ENCODE peak calls at places on chromosomes 7 and 10, in ten cellular contexts. D, Q, R, B, N, V, P, J, W and Y are unnamed samples.

GRCh38 chr7:116021237-116021636 is 9.3 kb downstream of the TFEC start:
- DNase-seq in W (no peak), N (no peak), Q (no peak), R (no peak), B (no peak), J (no peak), D (no peak), P (no peak), V (no peak), Y (no peak)

GRCh38 chr7:90251304-90251635 is 6.3 kb downstream of the CFAP69 start:
- DNase-seq in V (no peak), Q (no peak), W (no peak), D (peak; percentile 13), B (no peak), J (no peak), R (no peak), P (no peak), N (no peak), Y (no peak)

GRCh38 chr10:110944997-110945396 is 25.6 kb downstream of the SHOC2 start:
- DNase-seq in B (peak; percentile 23), V (peak; percentile 60), N (no peak), R (no peak), J (no peak), Q (no peak), P (no peak), D (no peak), W (no peak), Y (no peak)

GRCh38 chr7:71694678-71695077 is 562.7 kb downstream of the GALNT17 start:
- DNase-seq in J (no peak), B (no peak), R (no peak), V (no peak), P (no peak), D (no peak), W (no peak), N (no peak), Q (no peak), Y (no peak)

GRCh38 chr10:79445217-79445707 is at the start of gene ZCCHC24:
- DNase-seq in D (peak; percentile 38), P (no peak), V (peak; percentile 46), W (peak; percentile 14), N (no peak), B (peak; percentile 41), R (no peak), J (no peak), Q (peak; percentile 57), Y (peak; percentile 63)

GRCh38 chr7:36129048-36129534 is 24.0 kb upstream of the EEPD1 start:
- DNase-seq in P (no peak), B (peak; percentile 15), W (no peak), Q (peak; percentile 77), D (peak; percentile 36), V (peak; percentile 64), N (no peak), J (no peak), R (no peak), Y (no peak)

GRCh38 chr10:80204801-80205477 is 398 bp downstream of the ANXA11 start:
- DNase-seq in B (peak; percentile 60), D (no peak), P (no peak), J (peak; percentile 68), V (no peak), Q (peak; percentile 52), W (no peak), R (no peak), N (no peak), Y (peak; percentile 62)

GRCh38 chr10:72239409-72239808 is 23.3 kb upstream of the ASCC1 start:
- DNase-seq in R (no peak), V (no peak), J (no peak), W (no peak), D (no peak), Q (no peak), N (no peak), P (no peak), B (no peak), Y (no peak)

GRCh38 chr7:45601094-45601493 is 26.9 kb downstream of the ADCY1 start:
- DNase-seq in P (no peak), J (no peak), B (no peak), Q (no peak), R (no peak), V (no peak), N (no peak), W (no peak), D (no peak), Y (no peak)

GRCh38 chr10:76942556-76943416 is 694.8 kb downstream of the KCNMA1 start:
- DNase-seq in D (peak; percentile 66), J (no peak), R (no peak), W (no peak), Q (no peak), B (no peak), V (no peak), P (no peak), N (no peak), Y (no peak)

GRCh38 chr10:44902838-44903545 is 8.1 kb upstream of the TMEM72 start:
- DNase-seq in R (no peak), D (no peak), P (no peak), N (no peak), Q (no peak), V (no peak), J (no peak), W (no peak), B (no peak), Y (no peak)

GRCh38 chr10:81216949-81217348 is 658.0 kb upstream of the NRG3 start:
- DNase-seq in N (no peak), V (no peak), W (no peak), D (no peak), Q (no peak), R (no peak), J (no peak), B (no peak), P (no peak), Y (no peak)

GRCh38 chr10:2962194-2962593 is 105.2 kb upstream of the PFKP start:
- DNase-seq in B (no peak), W (no peak), R (no peak), Q (no peak), J (no peak), V (no peak), D (no peak), N (no peak), P (no peak), Y (no peak)

GRCh38 chr7:111474723-111475418 is 87.4 kb downstream of the IMMP2L start:
- DNase-seq in Q (no peak), P (no peak), W (no peak), R (no peak), B (no peak), V (no peak), J (no peak), D (no peak), N (no peak), Y (no peak)

GRCh38 chr7:32680259-32681173 is 185.2 kb downstream of the AVL9 start:
- DNase-seq in V (peak; percentile 55), Q (no peak), D (peak; percentile 46), W (no peak), N (no peak), J (no peak), B (peak; percentile 53), R (no peak), P (no peak), Y (no peak)